ENCODE peak calls at places on chromosomes 4 and X, in five cellular contexts. L is GM06990, N is IMR-90, O is Calu3, P is body of pancreas. K is an unnamed sample.

GRCh38 chr4:19776021-19776459 is 475.7 kb upstream of the SLIT2 start:
- DNase-seq in O (peak; percentile 47), P (no peak), N (peak; percentile 81), L (no peak), K (peak; percentile 89)

GRCh38 chrX:39008554-39008953 is 207.3 kb downstream of the MID1IP1 start:
- DNase-seq in O (no peak), N (no peak), P (no peak), L (no peak), K (peak; percentile 6)

GRCh38 chr4:7147261-7147660 is 45.1 kb upstream of the SORCS2 start:
- DNase-seq in O (no peak), L (no peak), P (no peak), N (no peak), K (no peak)

GRCh38 chr4:89681219-89681618 is 155.7 kb downstream of the SNCA start:
- DNase-seq in N (no peak), O (no peak), L (no peak), P (no peak), K (no peak)

GRCh38 chr4:147768113-147768512 is 36.2 kb downstream of the ARHGAP10 start:
- DNase-seq in O (no peak), N (peak; percentile 87), L (no peak), P (no peak), K (peak; percentile 69)

GRCh38 chr4:102089850-102090621 is 255.2 kb downstream of the SLC39A8 start:
- DNase-seq in L (no peak), N (no peak), P (no peak), O (no peak), K (no peak)

GRCh38 chrX:136130931-136131843 is 16.1 kb upstream of the FHL1 start:
- DNase-seq in P (no peak), L (no peak), O (no peak), N (peak; percentile 82), K (peak; percentile 80)

GRCh38 chr4:97720869-97721432 is 422.3 kb downstream of the STPG2 start:
- DNase-seq in N (no peak), L (no peak), P (no peak), O (peak; percentile 2), K (peak; percentile 23)

GRCh38 chrX:43643662-43644061 is 12.4 kb upstream of the MAOA start:
- DNase-seq in P (no peak), L (no peak), N (no peak), O (no peak), K (no peak)

GRCh38 chrX:23742174-23742692 is 843 bp downstream of the ACOT9 start:
- DNase-seq in O (peak; percentile 13), P (peak; percentile 58), L (peak; percentile 34), N (peak; percentile 74), K (peak; percentile 64)

GRCh38 chr4:168659971-168660465 is 163.2 kb downstream of the PALLD start:
- DNase-seq in O (no peak), L (no peak), P (no peak), N (no peak), K (no peak)

GRCh38 chrX:119150163-119151135 is 22.8 kb upstream of the KIAA1210 start:
- DNase-seq in O (no peak), N (no peak), P (no peak), L (no peak), K (no peak)

GRCh38 chrX:116170444-116170843 is at the start of gene AGTR2:
- DNase-seq in L (no peak), O (no peak), N (no peak), P (no peak), K (no peak)

GRCh38 chr4:112119358-112119783 is 25.9 kb upstream of the FAM241A start:
- DNase-seq in P (no peak), L (no peak), O (no peak), N (no peak), K (no peak)

GRCh38 chrX:110322603-110323002 is 4.7 kb upstream of the AMMECR1 start:
- DNase-seq in L (no peak), P (no peak), N (peak; percentile 28), O (no peak), K (peak; percentile 49)

GRCh38 chr4:61246003-61246402 is 45.9 kb downstream of the ADGRL3 start:
- DNase-seq in N (no peak), P (no peak), O (no peak), L (no peak), K (no peak)

GRCh38 chrX:102765217-102765616 is 44.7 kb downstream of the GPRASP3 start:
- DNase-seq in N (peak; percentile 82), L (no peak), O (no peak), P (no peak), K (peak; percentile 91)

GRCh38 chr4:72496119-72496518 is 72.9 kb downstream of the ADAMTS3 start:
- DNase-seq in O (no peak), L (no peak), N (no peak), P (no peak), K (peak; percentile 40)

GRCh38 chrX:65480960-65481359 is 53.6 kb downstream of the LAS1L start:
- DNase-seq in P (no peak), L (no peak), O (no peak), N (no peak), K (no peak)

GRCh38 chrX:32137525-32137924 is 1065.7 kb upstream of the FTHL17 start:
- DNase-seq in P (peak; percentile 5), O (no peak), N (no peak), L (no peak), K (no peak)

GRCh38 chr4:7124643-7125442 is 57.0 kb upstream of the GRPEL1 start:
- DNase-seq in P (peak; percentile 60), O (no peak), N (peak; percentile 95), L (no peak), K (peak; percentile 94)

GRCh38 chr4:172619798-172620197 is 548.8 kb upstream of the GALNT7 start:
- DNase-seq in P (no peak), N (no peak), L (no peak), O (no peak), K (no peak)

GRCh38 chr4:62210521-62210920 is 1010.4 kb downstream of the ADGRL3 start:
- DNase-seq in P (no peak), L (no peak), N (no peak), O (no peak), K (no peak)

GRCh38 chr4:132114885-132115284 is 1034.2 kb upstream of the PCDH10 start:
- DNase-seq in O (no peak), L (no peak), N (peak; percentile 85), P (no peak), K (peak; percentile 26)

GRCh38 chrX:124211312-124211942 is 121.0 kb upstream of the TEX13D start:
- DNase-seq in O (peak; percentile 15), L (no peak), N (peak; percentile 3), P (no peak), K (peak; percentile 30)

GRCh38 chrX:23782455-23782854 is 518 bp upstream of the SAT1 start:
- DNase-seq in O (no peak), P (no peak), L (no peak), N (no peak), K (peak; percentile 25)

GRCh38 chr4:139833131-139833930 is 167.7 kb downstream of the MGST2 start:
- DNase-seq in N (no peak), L (no peak), P (no peak), O (no peak), K (no peak)

GRCh38 chr4:140094701-140095420 is 59.1 kb downstream of the MAML3 start:
- DNase-seq in N (peak; percentile 73), O (no peak), L (no peak), P (peak; percentile 74), K (no peak)

GRCh38 chr4:22192302-22192645 is 243.7 kb upstream of the KCNIP4 start:
- DNase-seq in O (no peak), N (no peak), L (no peak), P (no peak), K (no peak)

GRCh38 chr4:7747062-7747385 is 192.6 kb downstream of the AFAP1 start:
- DNase-seq in N (no peak), L (no peak), O (no peak), P (no peak), K (no peak)

GRCh38 chr4:184235526-184235925 is 17.9 kb upstream of the ENPP6 start:
- DNase-seq in N (no peak), P (no peak), L (no peak), O (no peak), K (no peak)

GRCh38 chr4:186161138-186161537 is 30.2 kb upstream of the CYP4V2 start:
- DNase-seq in O (no peak), L (no peak), N (no peak), P (no peak), K (no peak)

GRCh38 chr4:110442309-110442708 is 33.6 kb upstream of the ENPEP start:
- DNase-seq in N (no peak), O (no peak), P (no peak), L (no peak), K (peak; percentile 3)

GRCh38 chrX:17081969-17082368 is 135.5 kb downstream of the REPS2 start:
- DNase-seq in N (no peak), L (no peak), O (no peak), P (no peak), K (no peak)

GRCh38 chrX:2592279-2592678 is 91.5 kb upstream of the DHRSX start:
- DNase-seq in O (no peak), N (no peak), L (no peak), P (no peak), K (no peak)

GRCh38 chrX:2588049-2588448 is 87.3 kb upstream of the DHRSX start:
- DNase-seq in P (no peak), N (no peak), O (no peak), L (no peak), K (no peak)

GRCh38 chrX:2587146-2587545 is 86.4 kb upstream of the DHRSX start:
- DNase-seq in O (no peak), L (no peak), N (no peak), P (no peak), K (no peak)

GRCh38 chrX:2584659-2585470 is 84.1 kb upstream of the DHRSX start:
- DNase-seq in P (no peak), O (no peak), N (no peak), L (no peak), K (no peak)

GRCh38 chrX:2589186-2590020 is 88.6 kb upstream of the DHRSX start:
- DNase-seq in P (no peak), N (peak; percentile 35), O (no peak), L (no peak), K (peak; percentile 70)
- TF ChIP-seq CTCF in P (no peak), N (no peak), O (no peak), L (no peak), K (no peak)

GRCh38 chrX:40488299-40488698 is 92.5 kb upstream of the ATP6AP2 start:
- DNase-seq in P (no peak), O (no peak), L (no peak), N (no peak), K (no peak)

GRCh38 chrX:40484408-40485091 is 96.2 kb upstream of the ATP6AP2 start:
- DNase-seq in O (no peak), N (no peak), P (no peak), L (no peak), K (no peak)

GRCh38 chrX:40483502-40483901 is 97.3 kb upstream of the ATP6AP2 start:
- DNase-seq in O (no peak), N (no peak), P (no peak), L (no peak), K (no peak)

GRCh38 chrX:40485427-40485826 is 95.3 kb upstream of the ATP6AP2 start:
- DNase-seq in L (no peak), N (no peak), O (no peak), P (no peak), K (no peak)

GRCh38 chrX:40485973-40486372 is 94.8 kb upstream of the ATP6AP2 start:
- DNase-seq in N (no peak), O (no peak), P (no peak), L (no peak), K (no peak)
- TF ChIP-seq CTCF in N (no peak), O (no peak), P (no peak), L (no peak), K (no peak)

GRCh38 chrX:24879679-24880078 is 136.1 kb downstream of the ARX start:
- DNase-seq in N (no peak), P (no peak), O (no peak), L (no peak), K (no peak)
- TF ChIP-seq CTCF in N (no peak), P (no peak), O (no peak), L (no peak), K (no peak)

GRCh38 chrX:115018040-115018647 is 728 bp upstream of the IL13RA2 start:
- DNase-seq in N (no peak), L (no peak), O (peak; percentile 11), P (no peak), K (peak; percentile 27)
- TF ChIP-seq CTCF in N (peak; percentile 41), L (peak; percentile 36), O (peak; percentile 5), P (no peak), K (peak; percentile 33)